ENCODE peak calls at places on chromosomes 2 and 18, in four cellular contexts. K is K562, I is HepG2, A is SK-N-SH. J is an unnamed sample.

GRCh38 chr2:174588463-174588862 is 9.1 kb downstream of the WIPF1 start:
- DNase-seq in K (no peak), I (no peak), A (no peak), J (no peak)

GRCh38 chr18:75211002-75211621 is 515 bp downstream of the TSHZ1 start:
- DNase-seq in K (no peak), I (peak; percentile 19), A (no peak), J (no peak)

GRCh38 chr2:105510761-105511669 is 112.2 kb upstream of the FHL2 start:
- DNase-seq in K (peak; percentile 66), I (no peak), A (no peak), J (peak; percentile 4)

GRCh38 chr2:138110453-138111083 is 146.3 kb downstream of the HNMT start:
- DNase-seq in K (no peak), I (peak; percentile 96), A (no peak), J (no peak)

GRCh38 chr18:6781179-6781714 is 51.7 kb downstream of the ARHGAP28 start:
- DNase-seq in K (peak; percentile 26), I (no peak), A (peak; percentile 72), J (no peak)

GRCh38 chr2:137255990-137256389 is 490.6 kb downstream of the THSD7B start:
- DNase-seq in K (no peak), I (no peak), A (no peak), J (no peak)

GRCh38 chr2:223580951-223581350 is 21.2 kb downstream of the SCG2 start:
- DNase-seq in K (no peak), I (no peak), A (peak; percentile 26), J (no peak)

GRCh38 chr2:62292190-62292589 is 96.3 kb downstream of the B3GNT2 start:
- DNase-seq in K (no peak), I (peak; percentile 66), A (no peak), J (no peak)

GRCh38 chr2:112924855-112925254 is 13.9 kb downstream of the IL37 start:
- DNase-seq in K (no peak), I (no peak), A (no peak), J (no peak)

GRCh38 chr2:177806025-177806424 is 266.6 kb downstream of the PDE11A start:
- DNase-seq in K (no peak), I (no peak), A (no peak), J (no peak)

GRCh38 chr2:169131587-169132512 is 62.5 kb downstream of the DHRS9 start:
- DNase-seq in K (peak; percentile 63), I (peak; percentile 40), A (peak; percentile 51), J (peak; percentile 77)

GRCh38 chr2:190564838-190565237 is 30.3 kb upstream of the NEMP2 start:
- DNase-seq in K (peak; percentile 34), I (no peak), A (no peak), J (no peak)

GRCh38 chr2:235860111-235860510 is 308.1 kb downstream of the GBX2 start:
- DNase-seq in K (no peak), I (no peak), A (no peak), J (no peak)

GRCh38 chr18:8424917-8425725 is 184.1 kb upstream of the RAB12 start:
- DNase-seq in K (no peak), I (peak; percentile 13), A (peak; percentile 66), J (peak; percentile 34)

GRCh38 chr2:205188516-205189138 is 493.7 kb upstream of the NRP2 start:
- DNase-seq in K (no peak), I (no peak), A (no peak), J (no peak)

GRCh38 chr2:171225302-171225980 is 64.7 kb upstream of the TLK1 start:
- DNase-seq in K (peak; percentile 77), I (peak; percentile 57), A (no peak), J (peak; percentile 88)

GRCh38 chr18:366466-367053 is 98.7 kb upstream of the THOC1 start:
- DNase-seq in K (no peak), I (no peak), A (no peak), J (no peak)

GRCh38 chr2:217671043-217671442 is 331.8 kb downstream of the TNS1 start:
- DNase-seq in K (no peak), I (no peak), A (no peak), J (no peak)

GRCh38 chr2:28420717-28421116 is 28.1 kb downstream of the FOSL2 start:
- DNase-seq in K (no peak), I (no peak), A (no peak), J (no peak)

GRCh38 chr2:127106457-127106997 is 427 bp downstream of the BIN1 start:
- DNase-seq in K (no peak), I (no peak), A (peak; percentile 75), J (no peak)

GRCh38 chr18:42105382-42105781 is 150.3 kb downstream of the PIK3C3 start:
- DNase-seq in K (no peak), I (no peak), A (no peak), J (no peak)

GRCh38 chr2:84338069-84338468 is 121.0 kb downstream of the SUCLG1 start:
- DNase-seq in K (no peak), I (no peak), A (peak; percentile 4), J (no peak)

GRCh38 chr2:213281156-213281555 is 3.1 kb upstream of the SPAG16 start:
- DNase-seq in K (no peak), I (no peak), A (no peak), J (no peak)

GRCh38 chr2:95374916-95375471 is 27.5 kb upstream of the FAHD2A start:
- DNase-seq in K (no peak), I (no peak), A (no peak), J (no peak)

GRCh38 chr2:113175101-113175628 is 1.4 kb downstream of the PSD4 start:
- DNase-seq in K (no peak), I (no peak), A (no peak), J (no peak)

GRCh38 chr2:40827371-40827770 is 375.5 kb upstream of the SLC8A1 start:
- DNase-seq in K (no peak), I (no peak), A (peak; percentile 5), J (no peak)

GRCh38 chr2:201404699-201405275 is 46.5 kb downstream of the TRAK2 start:
- DNase-seq in K (peak; percentile 44), I (no peak), A (no peak), J (no peak)

GRCh38 chr2:73035899-73036778 is 35.4 kb downstream of the SFXN5 start:
- DNase-seq in K (peak; percentile 44), I (peak; percentile 41), A (no peak), J (peak; percentile 16)

GRCh38 chr2:35963344-35963743 is 392.2 kb upstream of the CRIM1 start:
- DNase-seq in K (no peak), I (no peak), A (no peak), J (no peak)

GRCh38 chr2:53913721-53914120 is 54.0 kb upstream of the GPR75 start:
- DNase-seq in K (no peak), I (no peak), A (no peak), J (no peak)

GRCh38 chr2:186687774-186688173 is 6.1 kb upstream of the FAM171B start:
- DNase-seq in K (no peak), I (no peak), A (no peak), J (no peak)

GRCh38 chr18:36394486-36394885 is 97.0 kb downstream of the FHOD3 start:
- DNase-seq in K (no peak), I (no peak), A (no peak), J (no peak)
- TF ChIP-seq ELF1 in K (no peak), I (no peak), A (no peak), J (no peak)

GRCh38 chr2:63712748-63713147 is 124.0 kb downstream of the MDH1 start:
- DNase-seq in K (peak; percentile 2), I (no peak), A (no peak), J (no peak)
- TF ChIP-seq ELF1 in K (no peak), I (no peak), A (no peak), J (no peak)

GRCh38 chr18:32483002-32483401 is 12.3 kb upstream of the GAREM1 start:
- DNase-seq in K (no peak), I (no peak), A (peak; percentile 26), J (no peak)

GRCh38 chr18:32478818-32479217 is 8.1 kb upstream of the GAREM1 start:
- DNase-seq in K (no peak), I (no peak), A (no peak), J (no peak)

GRCh38 chr18:32480581-32480980 is 9.9 kb upstream of the GAREM1 start:
- DNase-seq in K (no peak), I (no peak), A (no peak), J (no peak)

GRCh38 chr18:32478317-32478716 is 7.6 kb upstream of the GAREM1 start:
- DNase-seq in K (no peak), I (no peak), A (no peak), J (no peak)

DNA sequence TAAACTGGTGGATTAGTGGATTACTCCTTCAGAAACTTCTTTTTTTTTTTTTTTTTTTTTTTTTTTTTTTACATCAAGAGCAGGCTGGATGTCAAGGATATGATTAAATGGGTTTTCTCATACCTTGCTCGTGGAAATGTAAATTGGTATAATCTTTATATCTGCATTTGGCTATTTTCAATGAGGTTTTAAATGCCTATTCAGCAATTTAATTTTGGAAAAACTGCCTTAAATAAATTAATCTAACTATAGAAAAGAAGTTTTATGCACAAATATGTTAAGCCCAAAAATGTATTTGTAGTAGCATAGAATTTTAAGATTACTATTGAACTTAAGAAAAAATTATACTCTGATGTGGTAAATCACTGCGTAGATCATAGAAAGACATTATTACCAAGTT is 11.4 kb upstream of the GAREM1 start:
- DNase-seq in K (no peak), I (no peak), A (no peak), J (no peak)
- TF ChIP-seq ELF1 in K (no peak), I (no peak), A (no peak), J (no peak)

GRCh38 chr2:239278941-239279365 is 121.9 kb downstream of the HDAC4 start:
- DNase-seq in K (no peak), I (no peak), A (no peak), J (peak; percentile 42)

GRCh38 chr2:239277401-239278085 is 123.3 kb downstream of the HDAC4 start:
- DNase-seq in K (no peak), I (no peak), A (no peak), J (no peak)

GRCh38 chr2:239278361-239278760 is 122.5 kb downstream of the HDAC4 start:
- DNase-seq in K (no peak), I (no peak), A (no peak), J (no peak)

GRCh38 chr2:239276813-239277193 is 124.0 kb downstream of the HDAC4 start:
- DNase-seq in K (no peak), I (no peak), A (no peak), J (no peak)

GRCh38 chr2:239279508-239280295 is 121.1 kb downstream of the HDAC4 start:
- DNase-seq in K (no peak), I (no peak), A (no peak), J (no peak)
- TF ChIP-seq ELF1 in K (no peak), I (no peak), A (no peak), J (no peak)

DNA sequence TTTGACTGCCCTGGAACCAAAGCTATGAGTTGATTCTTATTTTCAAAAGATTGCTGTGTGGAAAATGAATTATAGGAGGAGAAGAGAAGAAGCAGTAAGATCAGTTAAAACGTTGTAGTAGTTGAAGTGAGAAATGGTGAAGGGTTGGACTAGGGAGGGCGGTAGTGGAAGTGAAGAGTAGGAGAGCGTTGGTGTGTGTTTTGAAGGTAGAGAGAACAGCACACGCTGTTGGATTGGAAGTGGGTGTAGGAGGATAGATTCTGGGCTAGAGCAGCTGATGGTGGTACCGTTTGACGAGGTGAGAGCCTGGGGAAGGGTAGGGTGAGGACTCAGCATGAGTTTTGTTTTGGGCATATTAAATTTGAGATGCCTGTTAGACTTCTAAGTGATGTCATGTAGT is 18.4 kb downstream of the RIOK3 start:
- DNase-seq in K (no peak), I (no peak), A (no peak), J (no peak)
- TF ChIP-seq ELF1 in K (no peak), I (no peak), A (no peak), J (no peak)